ENCODE peak calls at places on chromosomes 7 and 10, in six cellular contexts. G is germinal center, A is pons, K is glutamatergic neuron, X is dorsolateral prefrontal cortex, T is WTC11. S is an unnamed sample.

GRCh38 chr7:55063633-55064032 is 44.8 kb downstream of the EGFR start:
- DNase-seq in G (no peak), A (no peak), K (no peak), X (no peak), T (no peak), S (no peak)

GRCh38 chr10:124630551-124630950 is 113.6 kb downstream of the FAM53B start:
- DNase-seq in G (no peak), A (no peak), K (no peak), X (peak), T (no peak), S (peak)

GRCh38 chr7:72754312-72754711 is 73.7 kb downstream of the TYW1B start:
- DNase-seq in G (no peak), A (no peak), K (no peak), X (no peak), T (no peak), S (no peak)

GRCh38 chr10:28254290-28254985 is 48.4 kb downstream of the MPP7 start:
- DNase-seq in G (no peak), A (no peak), K (no peak), X (peak), T (no peak), S (no peak)

GRCh38 chr10:65518379-65518778 is 1407.5 kb upstream of the LRRTM3 start:
- DNase-seq in G (no peak), A (no peak), K (no peak), X (no peak), T (no peak), S (no peak)

GRCh38 chr10:86668297-86669165 is at the start of gene LDB3:
- DNase-seq in G (peak), A (no peak), K (peak), X (no peak), T (no peak), S (no peak)

GRCh38 chr7:34108150-34108549 is 202.8 kb downstream of the BMPER start:
- DNase-seq in G (no peak), A (no peak), K (no peak), X (no peak), T (no peak), S (no peak)

GRCh38 chr10:19816420-19817250 is at the start of gene PLXDC2:
- DNase-seq in G (peak), A (no peak), K (peak), X (peak), T (peak), S (no peak)

GRCh38 chr7:138776156-138776833 is 21.5 kb upstream of the TMEM213 start:
- DNase-seq in G (no peak), A (no peak), K (no peak), X (no peak), T (no peak), S (no peak)

GRCh38 chr10:119815671-119816070 is 57.0 kb downstream of the MCMBP start:
- DNase-seq in G (no peak), A (no peak), K (no peak), X (no peak), T (no peak), S (no peak)

GRCh38 chr10:125160856-125161569 is 650 bp upstream of the CTBP2 start:
- DNase-seq in G (peak), A (peak), K (peak), X (peak), T (peak), S (peak)

GRCh38 chr10:86652361-86653202 is 1.8 kb upstream of the OPN4 start:
- DNase-seq in G (no peak), A (no peak), K (peak), X (no peak), T (peak), S (no peak)

GRCh38 chr7:21086688-21087087 is 300.0 kb upstream of the SP8 start:
- DNase-seq in G (no peak), A (no peak), K (no peak), X (no peak), T (no peak), S (no peak)

GRCh38 chr7:140501941-140502340 is 22.6 kb upstream of the MKRN1 start:
- DNase-seq in G (no peak), A (no peak), K (no peak), X (no peak), T (no peak), S (no peak)

GRCh38 chr10:87752571-87752970 is 65.5 kb downstream of the ATAD1 start:
- DNase-seq in G (no peak), A (no peak), K (no peak), X (no peak), T (no peak), S (no peak)

GRCh38 chr10:28842321-28842720 is 165.0 kb downstream of the BAMBI start:
- DNase-seq in G (no peak), A (peak), K (no peak), X (no peak), T (no peak), S (no peak)

GRCh38 chr7:1440620-1441019 is 18.6 kb downstream of the MICALL2 start:
- DNase-seq in G (no peak), A (no peak), K (no peak), X (no peak), T (no peak), S (no peak)

GRCh38 chr7:27419581-27420177 is 177.1 kb downstream of the EVX1 start:
- DNase-seq in G (no peak), A (no peak), K (no peak), X (no peak), T (no peak), S (no peak)

GRCh38 chr7:3436746-3437145 is 135.7 kb downstream of the SDK1 start:
- DNase-seq in G (no peak), A (no peak), K (no peak), X (no peak), T (no peak), S (no peak)

GRCh38 chr7:144006029-144006428 is 5.9 kb downstream of the OR6B1 start:
- DNase-seq in G (no peak), A (no peak), K (no peak), X (no peak), T (no peak), S (no peak)

GRCh38 chr7:157010588-157011332 is at the start of gene MNX1:
- DNase-seq in G (peak), A (no peak), K (peak), X (peak), T (peak), S (no peak)

GRCh38 chr7:69260023-69260422 is 338.3 kb upstream of the AUTS2 start:
- DNase-seq in G (no peak), A (no peak), K (no peak), X (no peak), T (no peak), S (no peak)

GRCh38 chr10:131690805-131691239 is 210.0 kb upstream of the PPP2R2D start:
- DNase-seq in G (no peak), A (no peak), K (no peak), X (no peak), T (no peak), S (no peak)

S was measured in C1 segment of cervical spinal cord.